ENCODE peak calls at places on chromosomes 16 and 17, in eight cellular contexts. One of them, this sample, is unnamed.
A peak's percentile ranks its signal among the peaks of the same experiment; 100 is the strongest.

GRCh38 chr17:50531428-50532025 is 1.0 kb upstream of the EPN3 start:
- DNase-seq in T-helper 17 cell: no peak
- DNase-seq in A172: no peak
- DNase-seq in CD4-positive, alpha-beta T cell: no peak
- DNase-seq in activated CD8-positive, alpha-beta memory T cell treated with anti-CD3 and anti-CD28 coated beads for 4 hours: no peak
- DNase-seq in psoas muscle: no peak
- DNase-seq in uterus: no peak
- DNase-seq in NCI-H1436: no peak
- DNase-seq in this sample: no peak

GRCh38 chr17:70905796-70906195 is 736.5 kb downstream of the KCNJ2 start:
- DNase-seq in psoas muscle: no peak
- DNase-seq in activated CD8-positive, alpha-beta memory T cell treated with anti-CD3 and anti-CD28 coated beads for 4 hours: no peak
- DNase-seq in uterus: no peak
- DNase-seq in T-helper 17 cell: no peak
- DNase-seq in CD4-positive, alpha-beta T cell: no peak
- DNase-seq in A172: peak; percentile 98
- DNase-seq in NCI-H1436: no peak
- DNase-seq in this sample: peak; percentile 50

GRCh38 chr17:82280537-82280936 is 7.0 kb upstream of the CSNK1D start:
- DNase-seq in CD4-positive, alpha-beta T cell: no peak
- DNase-seq in psoas muscle: no peak
- DNase-seq in A172: no peak
- DNase-seq in activated CD8-positive, alpha-beta memory T cell treated with anti-CD3 and anti-CD28 coated beads for 4 hours: no peak
- DNase-seq in NCI-H1436: no peak
- DNase-seq in uterus: no peak
- DNase-seq in T-helper 17 cell: no peak
- DNase-seq in this sample: no peak

GRCh38 chr17:79026345-79027273 is 2.6 kb downstream of the C1QTNF1 start:
- DNase-seq in psoas muscle: peak; percentile 46
- DNase-seq in CD4-positive, alpha-beta T cell: no peak
- DNase-seq in activated CD8-positive, alpha-beta memory T cell treated with anti-CD3 and anti-CD28 coated beads for 4 hours: no peak
- DNase-seq in A172: peak; percentile 90
- DNase-seq in NCI-H1436: no peak
- DNase-seq in uterus: peak; percentile 19
- DNase-seq in T-helper 17 cell: no peak
- DNase-seq in this sample: peak; percentile 56

GRCh38 chr16:68079616-68080344 is 5.4 kb upstream of the NFATC3 start:
- DNase-seq in activated CD8-positive, alpha-beta memory T cell treated with anti-CD3 and anti-CD28 coated beads for 4 hours: peak; percentile 65
- DNase-seq in CD4-positive, alpha-beta T cell: peak; percentile 71
- DNase-seq in uterus: peak; percentile 71
- DNase-seq in A172: no peak
- DNase-seq in T-helper 17 cell: peak; percentile 48
- DNase-seq in psoas muscle: peak; percentile 77
- DNase-seq in NCI-H1436: no peak
- DNase-seq in this sample: no peak

GRCh38 chr17:21376835-21377690 is 906 bp downstream of the KCNJ12 start:
- DNase-seq in A172: no peak
- DNase-seq in CD4-positive, alpha-beta T cell: no peak
- DNase-seq in activated CD8-positive, alpha-beta memory T cell treated with anti-CD3 and anti-CD28 coated beads for 4 hours: no peak
- DNase-seq in NCI-H1436: no peak
- DNase-seq in uterus: no peak
- DNase-seq in T-helper 17 cell: no peak
- DNase-seq in psoas muscle: peak; percentile 44
- DNase-seq in this sample: no peak

GRCh38 chr17:79459003-79459655 is 151.7 kb downstream of the RBFOX3 start:
- DNase-seq in T-helper 17 cell: no peak
- DNase-seq in CD4-positive, alpha-beta T cell: no peak
- DNase-seq in psoas muscle: no peak
- DNase-seq in NCI-H1436: no peak
- DNase-seq in uterus: no peak
- DNase-seq in activated CD8-positive, alpha-beta memory T cell treated with anti-CD3 and anti-CD28 coated beads for 4 hours: no peak
- DNase-seq in A172: no peak
- DNase-seq in this sample: no peak

GRCh38 chr17:19486351-19487008 is 47.2 kb upstream of the SLC47A1 start:
- DNase-seq in uterus: no peak
- DNase-seq in NCI-H1436: no peak
- DNase-seq in psoas muscle: no peak
- DNase-seq in T-helper 17 cell: no peak
- DNase-seq in CD4-positive, alpha-beta T cell: no peak
- DNase-seq in A172: no peak
- DNase-seq in activated CD8-positive, alpha-beta memory T cell treated with anti-CD3 and anti-CD28 coated beads for 4 hours: no peak
- DNase-seq in this sample: no peak